ENCODE peak calls at places on chromosomes 13 and 19, in five cellular contexts. One of them, this sample, is unnamed.

GRCh38 chr19:19517235-19517619 is 1.2 kb downstream of the NDUFA13 start:
- DNase-seq in GM06990: no peak
- DNase-seq in IMR-90: no peak
- DNase-seq in GM03348: no peak
- DNase-seq in tibial nerve: no peak
- DNase-seq in this sample: no peak

GRCh38 chr19:28468701-28469459 is 744.1 kb downstream of the UQCRFS1 start:
- DNase-seq in GM06990: peak; percentile 29
- DNase-seq in IMR-90: no peak
- DNase-seq in GM03348: peak; percentile 58
- DNase-seq in tibial nerve: no peak
- DNase-seq in this sample: no peak

GRCh38 chr19:11534538-11534937 is 4.1 kb upstream of the CNN1 start:
- DNase-seq in GM06990: no peak
- DNase-seq in IMR-90: no peak
- DNase-seq in GM03348: no peak
- DNase-seq in tibial nerve: no peak
- DNase-seq in this sample: no peak

GRCh38 chr19:14606627-14607026 is 23.7 kb downstream of the CLEC17A start:
- DNase-seq in GM06990: no peak
- DNase-seq in IMR-90: no peak
- DNase-seq in GM03348: no peak
- DNase-seq in tibial nerve: no peak
- DNase-seq in this sample: no peak

GRCh38 chr19:19324059-19324755 is 3.6 kb downstream of the MAU2 start:
- DNase-seq in GM06990: no peak
- DNase-seq in IMR-90: no peak
- DNase-seq in GM03348: no peak
- DNase-seq in tibial nerve: no peak
- DNase-seq in this sample: no peak

GRCh38 chr13:32234914-32235313 is 80.2 kb downstream of the ZAR1L start:
- DNase-seq in GM06990: no peak
- DNase-seq in IMR-90: no peak
- DNase-seq in GM03348: no peak
- DNase-seq in tibial nerve: no peak
- DNase-seq in this sample: no peak

GRCh38 chr13:97781891-97782305 is 171.6 kb upstream of the IPO5 start:
- DNase-seq in GM06990: no peak
- DNase-seq in IMR-90: no peak
- DNase-seq in GM03348: no peak
- DNase-seq in tibial nerve: no peak
- DNase-seq in this sample: no peak

GRCh38 chr13:33543631-33544030 is 258.1 kb upstream of the STARD13 start:
- DNase-seq in GM06990: no peak
- DNase-seq in IMR-90: no peak
- DNase-seq in GM03348: no peak
- DNase-seq in tibial nerve: no peak
- DNase-seq in this sample: no peak

GRCh38 chr19:39845172-39845571 is 1.0 kb downstream of the FBL start:
- DNase-seq in GM06990: no peak
- DNase-seq in IMR-90: no peak
- DNase-seq in GM03348: no peak
- DNase-seq in tibial nerve: no peak
- DNase-seq in this sample: no peak

GRCh38 chr13:71880753-71881541 is 13.9 kb upstream of the DACH1 start:
- DNase-seq in GM06990: no peak
- DNase-seq in IMR-90: no peak
- DNase-seq in GM03348: no peak
- DNase-seq in tibial nerve: no peak
- DNase-seq in this sample: no peak

GRCh38 chr19:36009220-36009619 is 607 bp upstream of the SYNE4 start:
- DNase-seq in GM06990: peak; percentile 59
- DNase-seq in IMR-90: peak; percentile 48
- DNase-seq in GM03348: peak; percentile 92
- DNase-seq in tibial nerve: peak; percentile 44
- DNase-seq in this sample: no peak

GRCh38 chr13:104943331-104943730 is 1592.1 kb downstream of the EFNB2 start:
- DNase-seq in GM06990: no peak
- DNase-seq in IMR-90: no peak
- DNase-seq in GM03348: no peak
- DNase-seq in tibial nerve: no peak
- DNase-seq in this sample: no peak

GRCh38 chr19:30719189-30719990 is 347.2 kb downstream of the ZNF536 start:
- DNase-seq in GM06990: no peak
- DNase-seq in IMR-90: no peak
- DNase-seq in GM03348: peak; percentile 81
- DNase-seq in tibial nerve: peak; percentile 28
- DNase-seq in this sample: peak; percentile 31

GRCh38 chr13:100876044-100876403 is 201.4 kb upstream of the TMTC4 start:
- DNase-seq in GM06990: no peak
- DNase-seq in IMR-90: no peak
- DNase-seq in GM03348: no peak
- DNase-seq in tibial nerve: no peak
- DNase-seq in this sample: no peak

GRCh38 chr13:20738616-20739015 is 35.1 kb downstream of the IL17D start:
- DNase-seq in GM06990: no peak
- DNase-seq in IMR-90: no peak
- DNase-seq in GM03348: no peak
- DNase-seq in tibial nerve: no peak
- DNase-seq in this sample: no peak

GRCh38 chr19:43623889-43624670 is 4.7 kb upstream of the ZNF428 start:
- DNase-seq in GM06990: no peak
- DNase-seq in IMR-90: no peak
- DNase-seq in GM03348: no peak
- DNase-seq in tibial nerve: no peak
- DNase-seq in this sample: no peak

GRCh38 chr19:29155683-29156082 is 57.3 kb downstream of the UQCRFS1 start:
- DNase-seq in GM06990: no peak
- DNase-seq in IMR-90: no peak
- DNase-seq in GM03348: no peak
- DNase-seq in tibial nerve: no peak
- DNase-seq in this sample: no peak

GRCh38 chr13:20127563-20128458 is 33.0 kb downstream of the GJA3 start:
- DNase-seq in GM06990: peak; percentile 60
- DNase-seq in IMR-90: peak; percentile 16
- DNase-seq in GM03348: peak; percentile 74
- DNase-seq in tibial nerve: no peak
- DNase-seq in this sample: peak; percentile 58

This sample was measured in nucleus accumbens.